ENCODE peak calls at places on chromosomes 16 and 17, in five cellular contexts. G is RPMI7951, Q is GM23248, C is RWPE1, Z is neuronal stem cell. A is an unnamed sample.

GRCh38 chr16:27980076-27980775 is 83.3 kb downstream of the GSG1L start:
- DNase-seq in G (no peak), Z (no peak), C (no peak), Q (no peak), A (no peak)

GRCh38 chr17:59534583-59534982 is 30.8 kb upstream of the DHX40 start:
- DNase-seq in Z (no peak), G (peak), C (no peak), Q (peak), A (no peak)

GRCh38 chr17:75504347-75505151 is 10.8 kb downstream of the CASKIN2 start:
- DNase-seq in Z (no peak), G (no peak), Q (peak), C (peak), A (no peak)

GRCh38 chr17:73140531-73140930 is 24.3 kb upstream of the SSTR2 start:
- DNase-seq in Z (no peak), C (no peak), Q (no peak), G (no peak), A (no peak)

GRCh38 chr16:55469821-55470532 is 9.0 kb upstream of the MMP2 start:
- DNase-seq in G (no peak), Q (no peak), C (no peak), Z (no peak), A (no peak)

GRCh38 chr16:86991679-86992078 is 325.5 kb downstream of the C16orf95 start:
- DNase-seq in Z (no peak), G (peak), Q (peak), C (peak), A (no peak)

GRCh38 chr17:80242505-80242904 is 18.1 kb upstream of the RNF213 start:
- DNase-seq in C (no peak), G (no peak), Q (no peak), Z (no peak), A (no peak)

GRCh38 chr16:85510203-85510602 is 102.9 kb upstream of the GSE1 start:
- DNase-seq in Q (no peak), C (no peak), G (no peak), Z (no peak), A (no peak)

GRCh38 chr16:53745753-53746258 is 41.9 kb downstream of the FTO start:
- DNase-seq in Z (no peak), C (peak), G (peak), Q (peak), A (no peak)

GRCh38 chr16:50812876-50813466 is 71.1 kb downstream of the CYLD start:
- DNase-seq in Z (no peak), C (no peak), Q (no peak), G (peak), A (no peak)

GRCh38 chr17:82959990-82960418 is 119.4 kb upstream of the METRNL start:
- DNase-seq in Q (no peak), Z (no peak), G (no peak), C (no peak), A (no peak)

GRCh38 chr16:26550111-26550610 is 516.6 kb upstream of the C16orf82 start:
- DNase-seq in Q (no peak), Z (no peak), C (no peak), G (no peak), A (no peak)

GRCh38 chr17:32142038-32142856 is at the start of gene RHOT1:
- DNase-seq in C (peak), Z (peak), Q (peak), G (peak), A (peak)

GRCh38 chr16:82924075-82924854 is 297.5 kb downstream of the CDH13 start:
- DNase-seq in G (peak), Z (no peak), C (no peak), Q (no peak), A (no peak)

GRCh38 chr16:17467923-17468540 is 2.7 kb downstream of the XYLT1 start:
- DNase-seq in Z (peak), G (peak), Q (peak), C (no peak), A (no peak)

GRCh38 chr17:40191237-40192208 is 14.3 kb downstream of the RAPGEFL1 start:
- DNase-seq in G (peak), Z (no peak), Q (peak), C (peak), A (peak)

GRCh38 chr17:19242323-19242722 is 5.2 kb downstream of the EPN2 start:
- DNase-seq in G (no peak), C (peak), Z (no peak), Q (no peak), A (no peak)

GRCh38 chr17:36920032-36921000 is 17.0 kb upstream of the LHX1 start:
- DNase-seq in Q (no peak), G (peak), C (peak), Z (no peak), A (no peak)

GRCh38 chr17:79997004-79997673 is 38.5 kb downstream of the TBC1D16 start:
- DNase-seq in C (no peak), Z (no peak), Q (no peak), G (no peak), A (peak)

GRCh38 chr16:10080031-10080772 is 102.0 kb downstream of the GRIN2A start:
- DNase-seq in C (peak), Z (no peak), Q (peak), G (peak), A (no peak)

GRCh38 chr17:28738680-28739384 is 5.0 kb upstream of the TRAF4 start:
- DNase-seq in Z (no peak), C (no peak), G (no peak), Q (no peak), A (peak)

GRCh38 chr16:85901760-85902365 is 2.9 kb downstream of the IRF8 start:
- DNase-seq in G (no peak), C (no peak), Z (no peak), Q (no peak), A (no peak)

GRCh38 chr16:12833939-12834338 is 30.3 kb upstream of the CPPED1 start:
- DNase-seq in Z (no peak), Q (peak), C (peak), G (peak), A (no peak)

GRCh38 chr17:69762766-69763165 is 312.3 kb upstream of the KCNJ16 start:
- DNase-seq in C (no peak), Q (no peak), G (no peak), Z (no peak), A (no peak)

GRCh38 chr17:3843935-3844516 is 2.0 kb downstream of the NCBP3 start:
- DNase-seq in G (peak), Z (no peak), Q (peak), C (peak), A (no peak)

GRCh38 chr17:37842401-37842800 is 81.8 kb upstream of the TBC1D3K start:
- DNase-seq in Z (no peak), G (no peak), Q (no peak), C (no peak), A (no peak)

GRCh38 chr17:39916918-39917317 is 1.5 kb downstream of the GSDMB start:
- DNase-seq in G (peak), C (no peak), Q (no peak), Z (no peak), A (no peak)

GRCh38 chr16:57166951-57167350 is 18.9 kb downstream of the PSME3IP1 start:
- DNase-seq in Q (peak), G (no peak), C (no peak), Z (no peak), A (no peak)

GRCh38 chr16:66898207-66898606 is 17.9 kb downstream of the PDP2 start:
- DNase-seq in C (no peak), Q (peak), G (peak), Z (no peak), A (no peak)

GRCh38 chr16:69107311-69107962 is 2.0 kb downstream of the HAS3 start:
- DNase-seq in Q (peak), C (peak), G (no peak), Z (peak), A (no peak)

GRCh38 chr17:1469231-1469852 is 13.3 kb upstream of the CRK start:
- DNase-seq in Q (no peak), G (no peak), C (no peak), Z (no peak), A (no peak)

GRCh38 chr17:80539022-80539421 is 5.6 kb upstream of the RPTOR start:
- DNase-seq in Z (no peak), Q (peak), G (no peak), C (no peak), A (no peak)